ENCODE peak calls at places on chromosomes 1 and 21, in five cellular contexts. G is colonic mucosa; S is HFF-Myc; F is CD4-positive, alpha-beta T cell; T is AG04450. E is an unnamed sample.
A peak's percentile ranks its signal among the peaks of the same experiment; 100 is the strongest.

GRCh38 chr1:1205769-1206375 is 520 bp downstream of the TNFRSF18 start:
- DNase-seq in S (no peak), G (no peak), F (peak; percentile 5), T (no peak), E (no peak)

GRCh38 chr1:233025156-233025555 is 74.7 kb downstream of the NTPCR start:
- DNase-seq in F (no peak), T (no peak), G (peak; percentile 77), S (no peak), E (peak; percentile 39)

GRCh38 chr1:57832616-57833015 is 408.8 kb upstream of the DAB1 start:
- DNase-seq in T (no peak), S (no peak), F (no peak), G (no peak), E (no peak)

GRCh38 chr1:43858324-43858723 is 75.3 kb upstream of the ARTN start:
- DNase-seq in F (no peak), T (peak; percentile 96), S (peak; percentile 95), G (no peak), E (no peak)

GRCh38 chr1:31036749-31037500 is 28.6 kb downstream of the PUM1 start:
- DNase-seq in G (no peak), T (no peak), F (no peak), S (no peak), E (no peak)

GRCh38 chr1:222058249-222058648 is 316.4 kb upstream of the DUSP10 start:
- DNase-seq in S (no peak), T (no peak), G (no peak), F (no peak), E (no peak)

GRCh38 chr1:212648431-212648830 is 39.9 kb downstream of the ATF3 start:
- DNase-seq in G (peak; percentile 4), F (no peak), T (no peak), S (no peak), E (no peak)

GRCh38 chr1:42146916-42147320 is 6.3 kb upstream of the GUCA2B start:
- DNase-seq in F (peak; percentile 65), G (peak; percentile 94), S (no peak), T (no peak), E (peak; percentile 66)

GRCh38 chr1:55382699-55383377 is 167.7 kb upstream of the USP24 start:
- DNase-seq in S (no peak), T (no peak), G (no peak), F (no peak), E (no peak)

GRCh38 chr21:44615881-44616590 is 4.2 kb downstream of the KRTAP10-8 start:
- DNase-seq in F (no peak), G (no peak), S (no peak), T (no peak), E (no peak)

GRCh38 chr1:186571771-186572170 is 108.5 kb downstream of the PTGS2 start:
- DNase-seq in S (no peak), G (no peak), T (no peak), F (no peak), E (no peak)

GRCh38 chr1:35448344-35448801 is 108.8 kb downstream of the KIAA0319L start:
- DNase-seq in G (peak; percentile 24), S (peak; percentile 79), T (peak; percentile 92), F (no peak), E (no peak)

GRCh38 chr1:115771847-115772457 is 3.4 kb upstream of the CASQ2 start:
- DNase-seq in T (peak; percentile 54), G (peak; percentile 62), S (peak; percentile 83), F (no peak), E (no peak)

GRCh38 chr1:25765910-25766645 is 33.9 kb upstream of the SELENON start:
- DNase-seq in F (no peak), G (no peak), S (no peak), T (no peak), E (no peak)

GRCh38 chr21:44738621-44739020 is 27.2 kb upstream of the TSPEAR start:
- DNase-seq in S (no peak), T (no peak), F (no peak), G (no peak), E (no peak)

GRCh38 chr1:8831329-8831728 is 13.9 kb upstream of the RERE start:
- DNase-seq in S (no peak), F (no peak), G (no peak), T (no peak), E (no peak)

GRCh38 chr1:68442822-68443556 is 6.8 kb downstream of the RPE65 start:
- DNase-seq in F (no peak), S (peak; percentile 63), G (peak; percentile 19), T (peak; percentile 36), E (no peak)

GRCh38 chr21:24200052-24200451 is 1407.2 kb downstream of the MRPL39 start:
- DNase-seq in F (no peak), T (no peak), S (no peak), G (no peak), E (no peak)

GRCh38 chr1:153470707-153471106 is 10.3 kb upstream of the S100A7 start:
- DNase-seq in G (no peak), F (no peak), S (no peak), T (no peak), E (no peak)

GRCh38 chr1:214568328-214568727 is 16.9 kb upstream of the PTPN14 start:
- DNase-seq in G (no peak), S (no peak), T (no peak), F (no peak), E (no peak)

GRCh38 chr1:41805771-41806471 is 112.8 kb downstream of the HIVEP3 start:
- DNase-seq in T (no peak), S (no peak), G (no peak), F (no peak), E (no peak)

GRCh38 chr1:222161676-222162075 is 386.2 kb downstream of the HHIPL2 start:
- DNase-seq in S (no peak), T (no peak), G (no peak), F (no peak), E (no peak)

GRCh38 chr1:8718878-8719361 is 98.5 kb downstream of the RERE start:
- DNase-seq in S (no peak), G (no peak), F (no peak), T (no peak), E (no peak)

GRCh38 chr21:34844033-34844923 is 175.5 kb downstream of the CLIC6 start:
- DNase-seq in G (no peak), S (no peak), T (no peak), F (no peak), E (no peak)

GRCh38 chr21:15483138-15483780 is 246.5 kb upstream of the USP25 start:
- DNase-seq in G (peak; percentile 89), T (peak; percentile 76), F (peak; percentile 58), S (peak; percentile 71), E (no peak)

GRCh38 chr1:148264374-148265276 is 112.5 kb upstream of the NBPF11 start:
- DNase-seq in G (no peak), S (peak; percentile 85), F (peak; percentile 17), T (no peak), E (no peak)

GRCh38 chr1:207173396-207173795 is 69.4 kb downstream of the C4BPA start:
- DNase-seq in S (no peak), T (no peak), G (no peak), F (no peak), E (no peak)

GRCh38 chr1:17027403-17027802 is 15.7 kb upstream of the ATP13A2 start:
- DNase-seq in T (no peak), S (no peak), G (no peak), F (no peak), E (no peak)

GRCh38 chr1:172915276-172915675 is 135.5 kb downstream of the TNFSF18 start:
- DNase-seq in F (no peak), G (no peak), T (no peak), S (no peak), E (no peak)

GRCh38 chr21:15549671-15550070 is 180.1 kb upstream of the USP25 start:
- DNase-seq in T (no peak), S (no peak), G (no peak), F (no peak), E (no peak)

GRCh38 chr1:207853372-207853757 is 57.6 kb downstream of the CD34 start:
- DNase-seq in S (no peak), F (no peak), T (no peak), G (peak; percentile 60), E (no peak)

GRCh38 chr1:173581384-173582078 is 21.3 kb downstream of the SLC9C2 start:
- DNase-seq in G (no peak), T (no peak), S (no peak), F (no peak), E (no peak)

GRCh38 chr21:45391743-45392079 is 13.3 kb upstream of the COL18A1 start:
- DNase-seq in S (no peak), T (no peak), F (no peak), G (no peak), E (no peak)

GRCh38 chr1:108082741-108083562 is 117.2 kb downstream of the SLC25A24 start:
- DNase-seq in G (no peak), F (no peak), T (no peak), S (no peak), E (no peak)

GRCh38 chr21:17576080-17576835 is 36.4 kb downstream of the BTG3 start:
- DNase-seq in S (no peak), F (no peak), G (no peak), T (no peak), E (no peak)

DNA sequence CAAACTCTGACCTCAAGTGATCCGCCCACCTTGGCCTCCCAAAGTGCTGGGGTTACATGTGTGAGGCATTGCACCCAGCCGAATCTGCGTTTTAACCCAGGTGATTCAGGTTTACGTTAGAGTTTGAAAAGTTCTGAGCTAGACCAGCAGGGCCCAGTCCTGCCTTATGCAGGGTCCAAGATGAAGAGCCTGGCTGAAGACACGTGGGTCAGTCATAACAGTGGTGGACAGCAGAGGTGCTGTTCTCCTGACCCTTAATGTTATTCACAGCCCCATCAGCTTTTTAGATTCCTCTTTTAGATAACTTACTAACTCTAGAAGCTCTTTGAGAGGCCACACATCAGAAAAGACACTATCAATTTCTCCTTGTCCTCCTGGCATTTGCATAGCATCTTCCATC is 50.0 kb downstream of the GNG4 start:
- DNase-seq in G (no peak), S (no peak), T (no peak), F (no peak), E (no peak)
- TF ChIP-seq CTCF in G (no peak), S (no peak), T (peak; percentile 4), F (no peak), E (no peak)

GRCh38 chr1:155228096-155228427 is 19.6 kb downstream of the MTX1 start:
- DNase-seq in T (no peak), G (no peak), F (no peak), S (no peak), E (no peak)
- TF ChIP-seq CTCF in T (no peak), G (no peak), F (no peak), S (no peak), E (no peak)

GRCh38 chr1:167401260-167401873 is 117.0 kb downstream of the CD247 start:
- DNase-seq in G (peak; percentile 61), S (peak; percentile 17), F (peak; percentile 25), T (peak; percentile 2), E (no peak)
- TF ChIP-seq CTCF in G (peak; percentile 45), S (peak; percentile 38), F (peak; percentile 77), T (peak; percentile 65), E (peak; percentile 78)

GRCh38 chr1:59635057-59635456 is 179.7 kb upstream of the HOOK1 start:
- DNase-seq in G (no peak), S (no peak), F (no peak), T (no peak), E (no peak)

GRCh38 chr1:59640851-59641250 is 173.9 kb upstream of the HOOK1 start:
- DNase-seq in T (no peak), F (no peak), S (no peak), G (no peak), E (no peak)

GRCh38 chr1:59643526-59643925 is 171.2 kb upstream of the HOOK1 start:
- DNase-seq in F (no peak), T (no peak), S (no peak), G (no peak), E (no peak)

GRCh38 chr1:59641861-59642260 is 172.9 kb upstream of the HOOK1 start:
- DNase-seq in G (no peak), T (no peak), S (no peak), F (no peak), E (no peak)

GRCh38 chr1:59638172-59638800 is 176.5 kb upstream of the HOOK1 start:
- DNase-seq in S (peak; percentile 99), T (peak; percentile 62), F (no peak), G (no peak), E (no peak)
- TF ChIP-seq CTCF in S (no peak), T (peak; percentile 32), F (no peak), G (no peak), E (no peak)

E was measured in D721Med.